ENCODE peak calls at places on chromosomes 6 and 20, in nine cellular contexts. D is activated T-cell treated with anti-CD3 and anti-CD28 coated beads, Interleukin-2, amount 50 U/mL, for 24 hours; W is AG08395; F is Kasumi-1; S is astrocyte of the hippocampus; C is HT1080; G is NCI-H2171 treated with DMSO at 0.1 percent for 48 hours; U is activated T-helper 9 cell treated with anti-CD3 and anti-CD28 coated beads, Interleukin-2, amount 50 U/mL, for 16 hours; L is amniotic stem cell. O is an unnamed sample.

GRCh38 chr20:16107172-16107870 is 465.9 kb downstream of the KIF16B start:
- DNase-seq in D (no peak), W (no peak), F (no peak), S (no peak), C (no peak), G (peak), U (no peak), L (no peak), O (no peak)

GRCh38 chr6:163165922-163166321 is 248.6 kb upstream of the QKI start:
- DNase-seq in D (no peak), W (no peak), F (no peak), S (peak), C (no peak), G (no peak), U (no peak), L (no peak), O (no peak)

GRCh38 chr6:7338031-7338430 is 25.0 kb upstream of the SSR1 start:
- DNase-seq in D (no peak), W (no peak), F (no peak), S (no peak), C (no peak), G (no peak), U (no peak), L (no peak), O (no peak)

GRCh38 chr20:61300293-61300692 is 48.2 kb downstream of the CDH4 start:
- DNase-seq in D (no peak), W (no peak), F (no peak), S (no peak), C (no peak), G (no peak), U (no peak), L (no peak), O (no peak)

GRCh38 chr6:53109612-53110011 is 39.0 kb downstream of the GCM1 start:
- DNase-seq in D (no peak), W (no peak), F (no peak), S (no peak), C (no peak), G (no peak), U (no peak), L (no peak), O (no peak)

GRCh38 chr6:34510299-34510698 is 44.4 kb downstream of the PACSIN1 start:
- DNase-seq in D (no peak), W (no peak), F (no peak), S (no peak), C (no peak), G (no peak), U (no peak), L (no peak), O (no peak)

GRCh38 chr20:4006640-4007039 is 8.7 kb downstream of the RNF24 start:
- DNase-seq in D (no peak), W (peak), F (no peak), S (peak), C (no peak), G (peak), U (no peak), L (no peak), O (no peak)

GRCh38 chr20:53162251-53162835 is 190.2 kb downstream of the TSHZ2 start:
- DNase-seq in D (no peak), W (peak), F (no peak), S (peak), C (peak), G (peak), U (no peak), L (no peak), O (no peak)

GRCh38 chr6:3384346-3385143 is 72.3 kb downstream of the SLC22A23 start:
- DNase-seq in D (no peak), W (no peak), F (no peak), S (no peak), C (no peak), G (peak), U (no peak), L (no peak), O (no peak)

GRCh38 chr20:11794525-11794924 is 123.2 kb upstream of the BTBD3 start:
- DNase-seq in D (no peak), W (no peak), F (no peak), S (no peak), C (no peak), G (no peak), U (no peak), L (no peak), O (no peak)

O was measured in activated CD8-positive, alpha-beta memory T cell treated with anti-CD3 and anti-CD28 coated beads, Interleukin-2, amount 50 U/mL, for 48 hours.